ENCODE peak calls at places on chromosomes 1 and 21, in four cellular contexts. V is NCI-H1105, A is GM12891, T is neural crest cell. E is an unnamed sample.

GRCh38 chr1:41695118-41695517 is 210.6 kb upstream of the EDN2 start:
- DNase-seq in V (no peak), A (no peak), T (no peak), E (peak; percentile 68)

GRCh38 chr1:152926091-152926490 is 17.7 kb downstream of the IVL start:
- DNase-seq in V (no peak), A (no peak), T (no peak), E (no peak)

GRCh38 chr1:97640677-97641076 is 280.2 kb downstream of the DPYD start:
- DNase-seq in V (no peak), A (no peak), T (no peak), E (no peak)

GRCh38 chr1:199272690-199273089 is 633.9 kb downstream of the PTPRC start:
- DNase-seq in V (no peak), A (no peak), T (no peak), E (no peak)

GRCh38 chr1:7842517-7842916 is 10.3 kb downstream of the UTS2 start:
- DNase-seq in V (no peak), A (no peak), T (no peak), E (no peak)

GRCh38 chr1:234771642-234772344 is 161.8 kb upstream of the IRF2BP2 start:
- DNase-seq in V (no peak), A (no peak), T (no peak), E (no peak)

GRCh38 chr1:30757196-30757949 is at the start of gene LAPTM5:
- DNase-seq in V (no peak), A (no peak), T (no peak), E (peak; percentile 62)

GRCh38 chr1:199029401-199029800 is 390.6 kb downstream of the PTPRC start:
- DNase-seq in V (no peak), A (no peak), T (no peak), E (no peak)

GRCh38 chr1:160795951-160796383 is at the start of gene LY9:
- DNase-seq in V (no peak), A (peak; percentile 43), T (no peak), E (no peak)

GRCh38 chr1:27508139-27508665 is 18.2 kb upstream of the WASF2 start:
- DNase-seq in V (no peak), A (no peak), T (no peak), E (no peak)

GRCh38 chr1:155177192-155177917 is 3.7 kb downstream of the TRIM46 start:
- DNase-seq in V (no peak), A (peak; percentile 27), T (no peak), E (no peak)

GRCh38 chr1:180842890-180843289 is 69.8 kb upstream of the KIAA1614 start:
- DNase-seq in V (no peak), A (no peak), T (no peak), E (no peak)

GRCh38 chr1:19066874-19067186 is 110.4 kb upstream of the IFFO2 start:
- DNase-seq in V (no peak), A (no peak), T (no peak), E (no peak)

GRCh38 chr1:233328661-233329498 is 1.4 kb downstream of the MAP3K21 start:
- DNase-seq in V (no peak), A (no peak), T (no peak), E (no peak)

GRCh38 chr1:223155153-223155552 is 12.1 kb upstream of the TLR5 start:
- DNase-seq in V (no peak), A (no peak), T (no peak), E (no peak)

GRCh38 chr1:11318982-11319381 is 46.0 kb downstream of the UBIAD1 start:
- DNase-seq in V (no peak), A (no peak), T (no peak), E (no peak)

GRCh38 chr1:166457700-166458099 is 290.9 kb upstream of the FAM78B start:
- DNase-seq in V (no peak), A (no peak), T (no peak), E (no peak)

GRCh38 chr1:22444856-22445255 is 6.8 kb upstream of the ZBTB40 start:
- DNase-seq in V (no peak), A (no peak), T (no peak), E (no peak)

GRCh38 chr21:36052860-36053766 is 7.2 kb downstream of the SETD4 start:
- DNase-seq in V (no peak), A (no peak), T (no peak), E (no peak)

GRCh38 chr1:222702210-222702609 is 10.1 kb downstream of the AIDA start:
- DNase-seq in V (no peak), A (no peak), T (no peak), E (no peak)

GRCh38 chr1:239982762-239983161 is 108.9 kb upstream of the FMN2 start:
- DNase-seq in V (no peak), A (no peak), T (no peak), E (no peak)

GRCh38 chr1:168428063-168428731 is 115.6 kb downstream of the XCL2 start:
- DNase-seq in V (no peak), A (no peak), T (no peak), E (peak; percentile 46)

GRCh38 chr1:105793541-105794146 is 1262.8 kb upstream of the PRMT6 start:
- DNase-seq in V (peak; percentile 30), A (peak; percentile 19), T (peak; percentile 61), E (no peak)

GRCh38 chr1:234093107-234093506 is 188.6 kb downstream of the SLC35F3 start:
- DNase-seq in V (no peak), A (no peak), T (no peak), E (no peak)

GRCh38 chr1:192168964-192169363 is 10.7 kb downstream of the RGS18 start:
- DNase-seq in V (no peak), A (no peak), T (no peak), E (no peak)

GRCh38 chr1:169574336-169574735 is 11.9 kb downstream of the F5 start:
- DNase-seq in V (no peak), A (no peak), T (no peak), E (peak; percentile 14)

GRCh38 chr1:17165823-17166222 is 39.1 kb upstream of the PADI1 start:
- DNase-seq in V (no peak), A (no peak), T (no peak), E (no peak)

GRCh38 chr1:222931018-222931417 is 116.2 kb downstream of the DISP1 start:
- DNase-seq in V (no peak), A (no peak), T (no peak), E (no peak)

GRCh38 chr21:31008355-31008754 is 29.9 kb downstream of the KRTAP19-8 start:
- DNase-seq in V (no peak), A (no peak), T (no peak), E (no peak)

GRCh38 chr1:84711091-84711490 is 20.8 kb upstream of the SSX2IP start:
- DNase-seq in V (no peak), A (no peak), T (no peak), E (no peak)

GRCh38 chr1:232226197-232226681 is 403.7 kb downstream of the SIPA1L2 start:
- DNase-seq in V (no peak), A (no peak), T (no peak), E (no peak)

GRCh38 chr1:110047463-110047862 is 13.0 kb downstream of the STRIP1 start:
- DNase-seq in V (no peak), A (no peak), T (no peak), E (no peak)

GRCh38 chr1:29786195-29786594 is 549.9 kb downstream of the PTPRU start:
- DNase-seq in V (peak; percentile 3), A (no peak), T (no peak), E (no peak)

GRCh38 chr1:198681831-198682756 is 43.3 kb downstream of the PTPRC start:
- DNase-seq in V (peak; percentile 71), A (peak; percentile 10), T (peak; percentile 11), E (no peak)

GRCh38 chr21:46226920-46227599 is 1.5 kb downstream of the LSS start:
- DNase-seq in V (no peak), A (no peak), T (no peak), E (no peak)

GRCh38 chr1:46408356-46409062 is 14.4 kb downstream of the FAAH start:
- DNase-seq in V (no peak), A (no peak), T (no peak), E (no peak)

GRCh38 chr1:8061210-8061609 is 35.1 kb upstream of the ERRFI1 start:
- DNase-seq in V (no peak), A (no peak), T (no peak), E (no peak)

GRCh38 chr1:22772054-22772453 is 61.4 kb downstream of the EPHB2 start:
- DNase-seq in V (no peak), A (no peak), T (no peak), E (no peak)

E was measured in left ventricle myocardium inferior.